ENCODE peak calls at places on chromosomes 13 and 19, in nine cellular contexts. K is cardiac fibroblast; I is foreskin fibroblast; J is activated T-cell treated with anti-CD3 and anti-CD28 coated beads, Interleukin-2, amount 50 U/mL, for 24 hours; R is heart left ventricle; O is G401; A is Caki2; B is activated CD4-positive, alpha-beta T cell treated with anti-CD3 and anti-CD28 coated beads for 48 hours; N is T-helper 2 cell. V is an unnamed sample.

GRCh38 chr19:17347877-17348276 is 10.5 kb downstream of the GTPBP3 start:
- DNase-seq in K (no peak), I (no peak), J (no peak), R (no peak), O (no peak), A (no peak), B (no peak), N (no peak), V (no peak)

GRCh38 chr13:99429670-99430069 is 71.6 kb upstream of the TM9SF2 start:
- DNase-seq in K (no peak), I (no peak), J (peak), R (no peak), O (no peak), A (no peak), B (no peak), N (no peak), V (no peak)

GRCh38 chr19:10747271-10747670 is 29.4 kb downstream of the DNM2 start:
- DNase-seq in K (no peak), I (no peak), J (no peak), R (no peak), O (peak), A (peak), B (no peak), N (no peak), V (no peak)

GRCh38 chr19:27795369-27795768 is 1417.6 kb downstream of the UQCRFS1 start:
- DNase-seq in K (no peak), I (no peak), J (no peak), R (no peak), O (no peak), A (no peak), B (no peak), N (no peak), V (no peak)

GRCh38 chr13:51501592-51502205 is 48.9 kb upstream of the INTS6 start:
- DNase-seq in K (peak), I (peak), J (no peak), R (no peak), O (no peak), A (no peak), B (no peak), N (no peak), V (no peak)

GRCh38 chr19:53597023-53597422 is 34.8 kb upstream of the DPRX start:
- DNase-seq in K (no peak), I (no peak), J (no peak), R (no peak), O (no peak), A (no peak), B (no peak), N (no peak), V (no peak)

GRCh38 chr19:45296365-45296764 is 26.3 kb downstream of the CKM start:
- DNase-seq in K (no peak), I (no peak), J (no peak), R (no peak), O (no peak), A (no peak), B (no peak), N (no peak), V (no peak)

GRCh38 chr19:46118136-46118535 is 6.4 kb downstream of the IGFL3 start:
- DNase-seq in K (no peak), I (no peak), J (no peak), R (no peak), O (no peak), A (no peak), B (no peak), N (no peak), V (no peak)

GRCh38 chr13:57629391-57629804 is 2.1 kb upstream of the PCDH17 start:
- DNase-seq in K (peak), I (peak), J (peak), R (peak), O (peak), A (no peak), B (peak), N (no peak), V (no peak)

GRCh38 chr19:15210323-15210774 is 9.6 kb upstream of the NOTCH3 start:
- DNase-seq in K (peak), I (peak), J (no peak), R (no peak), O (no peak), A (peak), B (no peak), N (no peak), V (no peak)

GRCh38 chr19:11278670-11279069 is 16.3 kb upstream of the DOCK6 start:
- DNase-seq in K (peak), I (no peak), J (no peak), R (no peak), O (no peak), A (no peak), B (no peak), N (no peak), V (no peak)

GRCh38 chr19:4288091-4288777 is 9.2 kb downstream of the SHD start:
- DNase-seq in K (no peak), I (no peak), J (no peak), R (no peak), O (no peak), A (peak), B (no peak), N (no peak), V (no peak)

GRCh38 chr19:10226376-10227214 is 4.5 kb downstream of the S1PR2 start:
- DNase-seq in K (peak), I (peak), J (no peak), R (peak), O (no peak), A (no peak), B (no peak), N (no peak), V (no peak)

GRCh38 chr13:30880756-30881155 is 25.3 kb upstream of the MEDAG start:
- DNase-seq in K (peak), I (peak), J (no peak), R (no peak), O (no peak), A (no peak), B (no peak), N (no peak), V (no peak)

GRCh38 chr13:111232191-111232590 is 88.3 kb upstream of the TEX29 start:
- DNase-seq in K (no peak), I (no peak), J (no peak), R (no peak), O (no peak), A (no peak), B (no peak), N (no peak), V (no peak)

GRCh38 chr13:44181938-44182337 is 191.7 kb upstream of the SERP2 start:
- DNase-seq in K (no peak), I (no peak), J (no peak), R (no peak), O (no peak), A (peak), B (no peak), N (no peak), V (no peak)

V was measured in cortex of kidney.